ENCODE peak calls at places on chromosomes 2 and 18, in six cellular contexts. T is IMR-90, I is GM12878, P is A549, Z is K562, Q is HepG2. S is an unnamed sample.
A peak's percentile ranks its signal among the peaks of the same experiment; 100 is the strongest.

GRCh38 chr2:57902578-57902977 is 144.0 kb upstream of the VRK2 start:
- DNase-seq in T (no peak), I (no peak), P (no peak), Z (no peak), Q (no peak), S (no peak)

GRCh38 chr2:26298638-26299393 is 47.1 kb upstream of the SELENOI start:
- DNase-seq in T (peak; percentile 48), I (peak; percentile 9), P (no peak), Z (no peak), Q (peak; percentile 27), S (no peak)

GRCh38 chr2:159290289-159290907 is 3.9 kb upstream of the WDSUB1 start:
- DNase-seq in T (peak; percentile 94), I (no peak), P (peak; percentile 75), Z (no peak), Q (peak; percentile 33), S (no peak)

GRCh38 chr2:38427053-38427452 is 50.0 kb upstream of the ATL2 start:
- DNase-seq in T (no peak), I (no peak), P (no peak), Z (no peak), Q (no peak), S (no peak)

GRCh38 chr2:74079522-74080341 is 68.0 kb downstream of the BOLA3 start:
- DNase-seq in T (peak; percentile 49), I (peak; percentile 48), P (no peak), Z (no peak), Q (no peak), S (no peak)

GRCh38 chr2:138327967-138328366 is 173.6 kb upstream of the SPOPL start:
- DNase-seq in T (no peak), I (no peak), P (no peak), Z (no peak), Q (no peak), S (no peak)

GRCh38 chr2:84906108-84906899 is 848 bp downstream of the TMSB10 start:
- DNase-seq in T (no peak), I (no peak), P (peak; percentile 29), Z (peak; percentile 44), Q (no peak), S (no peak)

GRCh38 chr2:33628031-33628430 is 28.9 kb upstream of the FAM98A start:
- DNase-seq in T (no peak), I (no peak), P (no peak), Z (no peak), Q (no peak), S (no peak)

GRCh38 chr2:1837458-1837857 is 93.1 kb upstream of the PXDN start:
- DNase-seq in T (no peak), I (no peak), P (no peak), Z (no peak), Q (no peak), S (no peak)

GRCh38 chr2:177783835-177784448 is 288.6 kb downstream of the PDE11A start:
- DNase-seq in T (peak; percentile 51), I (peak; percentile 8), P (no peak), Z (no peak), Q (no peak), S (no peak)

GRCh38 chr2:37085731-37086147 is 1.4 kb downstream of the GPATCH11 start:
- DNase-seq in T (peak; percentile 83), I (no peak), P (peak; percentile 8), Z (no peak), Q (no peak), S (no peak)

GRCh38 chr2:45789317-45789716 is 137.8 kb downstream of the PRKCE start:
- DNase-seq in T (no peak), I (no peak), P (no peak), Z (no peak), Q (no peak), S (no peak)

GRCh38 chr2:173064231-173064805 is 11.3 kb upstream of the MAP3K20 start:
- DNase-seq in T (peak; percentile 66), I (no peak), P (no peak), Z (no peak), Q (no peak), S (no peak)

GRCh38 chr2:108923019-108923700 is 65.9 kb downstream of the EDAR start:
- DNase-seq in T (no peak), I (no peak), P (no peak), Z (no peak), Q (no peak), S (no peak)

GRCh38 chr2:134173338-134174016 is 80.4 kb upstream of the MGAT5 start:
- DNase-seq in T (no peak), I (no peak), P (no peak), Z (no peak), Q (no peak), S (no peak)

GRCh38 chr2:176652300-176653182 is 383.3 kb downstream of the MTX2 start:
- DNase-seq in T (peak; percentile 54), I (no peak), P (peak; percentile 67), Z (peak; percentile 73), Q (peak; percentile 66), S (peak; percentile 49)

GRCh38 chr2:15797231-15797945 is 143.0 kb upstream of the MYCN start:
- DNase-seq in T (no peak), I (no peak), P (no peak), Z (no peak), Q (no peak), S (peak; percentile 13)

GRCh38 chr18:63264871-63265270 is 54.7 kb downstream of the BCL2 start:
- DNase-seq in T (no peak), I (no peak), P (no peak), Z (no peak), Q (no peak), S (no peak)

GRCh38 chr2:67389286-67389685 is 7.8 kb upstream of the ETAA1 start:
- DNase-seq in T (peak; percentile 70), I (no peak), P (no peak), Z (no peak), Q (no peak), S (no peak)

GRCh38 chr2:58055027-58055786 is 8.6 kb downstream of the VRK2 start:
- DNase-seq in T (no peak), I (no peak), P (no peak), Z (no peak), Q (no peak), S (no peak)

GRCh38 chr2:20483496-20483895 is 36.6 kb downstream of the RHOB start:
- DNase-seq in T (no peak), I (no peak), P (no peak), Z (no peak), Q (no peak), S (no peak)

GRCh38 chr2:239019193-239019581 is 171.3 kb downstream of the TWIST2 start:
- DNase-seq in T (no peak), I (no peak), P (no peak), Z (no peak), Q (no peak), S (no peak)

DNA sequence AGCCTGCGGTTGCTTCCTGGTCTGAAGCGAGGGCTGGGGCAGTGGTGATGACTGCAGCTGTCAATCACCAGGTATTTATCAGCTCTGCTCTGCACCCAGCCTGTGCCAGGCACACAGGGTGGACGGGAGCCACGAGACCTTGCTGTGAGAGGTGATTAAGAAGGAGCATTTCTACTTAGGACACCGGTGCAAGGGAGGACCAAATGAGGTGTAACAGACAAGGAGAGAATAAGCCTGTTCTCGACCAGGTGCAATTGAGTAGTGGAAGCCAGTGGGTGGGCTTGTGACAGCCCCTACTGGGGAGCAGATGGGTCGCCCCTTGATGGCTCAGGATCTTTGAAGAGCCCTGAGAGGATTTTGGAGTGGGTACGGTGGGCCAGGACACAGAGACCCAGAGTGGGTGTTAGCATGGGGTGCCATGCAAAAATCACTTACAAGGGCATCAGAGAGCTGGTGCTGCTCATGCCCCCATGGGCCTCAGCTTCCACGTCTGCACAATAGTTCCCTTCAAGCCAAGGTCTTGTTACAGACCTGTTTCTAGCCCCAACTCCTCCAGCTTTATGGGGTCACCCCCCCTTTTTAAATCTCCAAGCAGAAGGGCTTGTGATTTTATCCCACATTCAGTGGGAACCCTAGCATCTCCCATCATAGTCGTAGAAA is 24.6 kb downstream of the GPR55 start:
- DNase-seq in T (no peak), I (no peak), P (no peak), Z (no peak), Q (no peak), S (no peak)
- TF ChIP-seq BHLHE40 in T (no peak), I (no peak), P (no peak), Z (no peak), Q (no peak), S (no peak)

DNA sequence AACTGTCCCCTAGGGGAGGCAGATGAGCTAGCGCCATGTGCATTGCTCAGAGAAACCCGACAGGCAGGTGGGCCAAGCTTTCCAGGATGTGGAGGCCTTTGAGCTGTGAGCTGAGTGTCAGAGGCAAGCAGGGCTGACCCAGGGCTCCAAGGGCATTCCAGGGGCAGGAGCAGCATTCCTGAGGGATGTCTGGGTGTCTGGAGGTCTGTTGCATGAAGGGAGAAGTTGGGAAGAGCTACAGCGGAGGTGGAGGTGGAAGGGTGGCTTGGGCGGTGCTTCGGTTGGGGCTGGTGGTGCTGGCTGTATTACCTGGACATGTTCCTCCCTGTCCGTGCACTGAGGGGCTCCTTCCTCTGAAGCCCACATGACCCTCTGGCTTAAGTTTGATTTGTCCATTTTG is 102.8 kb downstream of the RNF144A start:
- DNase-seq in T (no peak), I (no peak), P (no peak), Z (no peak), Q (no peak), S (no peak)
- TF ChIP-seq BHLHE40 in T (no peak), I (no peak), P (no peak), Z (no peak), Q (no peak), S (no peak)

DNA sequence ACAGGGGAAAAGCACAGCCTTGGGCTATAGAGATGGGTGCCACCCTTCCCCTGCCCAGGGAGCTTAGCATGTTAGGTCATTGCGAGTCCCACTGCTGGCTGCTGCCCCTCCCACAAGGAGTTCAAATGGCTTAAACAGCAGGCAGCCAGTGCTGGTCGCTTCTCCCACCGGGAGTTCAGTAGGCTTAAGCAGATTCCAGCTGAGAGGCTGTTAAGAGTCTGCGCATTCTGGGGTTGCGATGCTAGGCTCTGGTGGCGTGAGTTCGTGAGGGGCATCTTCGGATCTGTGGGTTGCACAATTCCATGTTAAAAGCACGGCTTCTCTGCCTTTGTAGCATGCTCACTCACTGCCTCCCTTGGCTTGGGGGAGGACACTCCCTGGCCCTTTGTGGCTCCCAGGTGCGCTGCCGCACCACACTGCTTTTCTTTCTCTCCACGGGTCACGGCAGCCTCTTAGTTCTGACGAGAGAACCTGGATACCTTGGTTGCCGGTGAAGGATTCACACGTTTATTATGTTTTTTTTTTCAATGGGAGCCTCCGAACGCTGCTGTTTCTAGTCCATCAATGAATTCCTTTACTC is 93.2 kb downstream of the UNC80 start:
- DNase-seq in T (no peak), I (no peak), P (no peak), Z (no peak), Q (no peak), S (peak; percentile 4)
- TF ChIP-seq BHLHE40 in T (no peak), I (no peak), P (no peak), Z (no peak), Q (no peak), S (no peak)

DNA sequence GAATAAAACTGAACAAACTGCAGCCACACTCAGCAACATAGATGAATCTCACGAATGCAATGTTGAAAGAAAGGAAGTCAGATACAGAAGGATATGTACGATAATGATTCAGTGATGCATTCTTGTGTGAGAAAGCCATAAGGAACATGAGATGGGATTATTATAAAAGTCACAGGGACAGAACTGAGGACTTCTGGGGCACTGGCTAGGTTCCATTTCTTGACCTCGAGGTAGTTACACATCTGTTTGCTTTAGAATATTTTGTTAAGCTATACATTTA is 56.9 kb upstream of the SMAD2 start:
- DNase-seq in T (no peak), I (no peak), P (no peak), Z (no peak), Q (no peak), S (no peak)
- TF ChIP-seq BHLHE40 in T (no peak), I (no peak), P (no peak), Z (no peak), Q (no peak), S (no peak)